ENCODE peak calls at places on chromosomes 6 and 20, in five cellular contexts. O, H, L, B and K are unnamed samples.

GRCh38 chr20:60070791-60071190 is 112.6 kb downstream of the CDH26 start:
- DNase-seq in O (no peak), H (no peak), L (no peak), B (no peak), K (no peak)

GRCh38 chr6:132763269-132763668 is 5.6 kb upstream of the VNN2 start:
- DNase-seq in O (peak; percentile 4), H (no peak), L (no peak), B (no peak), K (no peak)

GRCh38 chr20:59387891-59388290 is 87.5 kb downstream of the EDN3 start:
- DNase-seq in O (no peak), H (no peak), L (no peak), B (no peak), K (no peak)

GRCh38 chr6:641225-641985 is 15.5 kb downstream of the HUS1B start:
- DNase-seq in O (no peak), H (no peak), L (no peak), B (no peak), K (no peak)

GRCh38 chr6:119137194-119138072 is 59.0 kb upstream of the FAM184A start:
- DNase-seq in O (peak; percentile 60), H (no peak), L (no peak), B (peak; percentile 76), K (no peak)

GRCh38 chr6:38095054-38095453 is 275.5 kb downstream of the ZFAND3 start:
- DNase-seq in O (peak; percentile 38), H (no peak), L (peak; percentile 42), B (peak; percentile 55), K (no peak)

GRCh38 chr20:10982692-10983091 is 308.9 kb upstream of the JAG1 start:
- DNase-seq in O (peak; percentile 87), H (no peak), L (peak; percentile 68), B (peak; percentile 61), K (no peak)

GRCh38 chr6:148471624-148472494 is 129.2 kb downstream of the SASH1 start:
- DNase-seq in O (no peak), H (no peak), L (no peak), B (no peak), K (no peak)

GRCh38 chr6:135088818-135089809 is 34.5 kb upstream of the HBS1L start:
- DNase-seq in O (peak; percentile 76), H (no peak), L (peak; percentile 3), B (peak; percentile 85), K (no peak)

GRCh38 chr6:52642381-52642780 is 28.5 kb upstream of the TMEM14A start:
- DNase-seq in O (no peak), H (no peak), L (no peak), B (no peak), K (no peak)

GRCh38 chr6:152298055-152298647 is 339.0 kb downstream of the SYNE1 start:
- DNase-seq in O (no peak), H (no peak), L (no peak), B (no peak), K (no peak)

GRCh38 chr6:26401987-26402658 is at the start of gene BTN3A1:
- DNase-seq in O (peak; percentile 73), H (peak; percentile 87), L (peak; percentile 24), B (peak; percentile 70), K (peak; percentile 53)

GRCh38 chr20:52923123-52923543 is 49.0 kb upstream of the TSHZ2 start:
- DNase-seq in O (peak; percentile 95), H (no peak), L (no peak), B (peak; percentile 99), K (no peak)

GRCh38 chr6:131443514-131443913 is 129.5 kb upstream of the ARG1 start:
- DNase-seq in O (no peak), H (no peak), L (no peak), B (no peak), K (no peak)

GRCh38 chr6:127120109-127120786 is 1.8 kb downstream of the RSPO3 start:
- DNase-seq in O (no peak), H (peak; percentile 73), L (no peak), B (no peak), K (no peak)

GRCh38 chr20:62044671-62045070 is 21.0 kb downstream of the TAF4 start:
- DNase-seq in O (no peak), H (peak; percentile 41), L (no peak), B (no peak), K (no peak)

GRCh38 chr6:32816746-32817204 is at the start of gene HLA-DOB:
- DNase-seq in O (peak; percentile 27), H (no peak), L (no peak), B (peak; percentile 38), K (no peak)

GRCh38 chr20:54116550-54117235 is 46.3 kb upstream of the BCAS1 start:
- DNase-seq in O (no peak), H (no peak), L (no peak), B (no peak), K (no peak)

GRCh38 chr6:109028439-109028838 is 66.2 kb downstream of the SESN1 start:
- DNase-seq in O (no peak), H (no peak), L (no peak), B (no peak), K (no peak)

GRCh38 chr6:43923376-43924221 is 153.6 kb downstream of the VEGFA start:
- DNase-seq in O (peak; percentile 43), H (peak; percentile 45), L (no peak), B (peak; percentile 74), K (no peak)

GRCh38 chr6:144383336-144383735 is 98.2 kb downstream of the UTRN start:
- DNase-seq in O (no peak), H (no peak), L (no peak), B (no peak), K (no peak)

GRCh38 chr6:25112207-25112874 is 166.8 kb upstream of the CARMIL1 start:
- DNase-seq in O (no peak), H (no peak), L (no peak), B (no peak), K (no peak)

GRCh38 chr6:162580619-162581018 is 146.9 kb downstream of the PRKN start:
- DNase-seq in O (no peak), H (no peak), L (no peak), B (no peak), K (no peak)

GRCh38 chr20:25223179-25223661 is 24.7 kb upstream of the PYGB start:
- DNase-seq in O (peak; percentile 86), H (peak; percentile 92), L (peak; percentile 54), B (peak; percentile 74), K (no peak)

GRCh38 chr6:76481101-76481500 is 408.6 kb upstream of the IMPG1 start:
- DNase-seq in O (no peak), H (no peak), L (no peak), B (no peak), K (no peak)

GRCh38 chr6:5125152-5126006 is 40.2 kb downstream of the PPP1R3G start:
- DNase-seq in O (peak; percentile 65), H (no peak), L (no peak), B (peak; percentile 85), K (no peak)

GRCh38 chr6:141490982-141491381 is 641.7 kb upstream of the GJE1 start:
- DNase-seq in O (no peak), H (no peak), L (no peak), B (no peak), K (no peak)

GRCh38 chr6:129432738-129433137 is 277.2 kb downstream of the ARHGAP18 start:
- DNase-seq in O (peak; percentile 3), H (no peak), L (no peak), B (peak; percentile 18), K (no peak)

GRCh38 chr20:51480507-51481270 is 61.8 kb downstream of the NFATC2 start:
- DNase-seq in O (no peak), H (peak; percentile 42), L (no peak), B (no peak), K (no peak)

GRCh38 chr6:166553563-166554271 is 32.8 kb downstream of the RAMACL start:
- DNase-seq in O (peak; percentile 81), H (peak; percentile 74), L (peak; percentile 61), B (peak; percentile 98), K (no peak)
- TF ChIP-seq CTCF in O (no peak), H (no peak), L (no peak), B (no peak), K (no peak)

GRCh38 chr20:17971571-17972013 is 2.8 kb downstream of the MGME1 start:
- DNase-seq in O (peak; percentile 63), H (no peak), L (no peak), B (peak; percentile 35), K (no peak)

GRCh38 chr20:17967595-17968365 is 814 bp downstream of the SNX5 start:
- DNase-seq in O (peak; percentile 63), H (no peak), L (no peak), B (peak; percentile 57), K (peak; percentile 12)

GRCh38 chr20:17969884-17970409 is 1.1 kb downstream of the MGME1 start:
- DNase-seq in O (peak; percentile 53), H (peak; percentile 74), L (no peak), B (peak; percentile 76), K (no peak)

GRCh38 chr20:17968366-17969275 is at the start of the genes MGME1 and SNX5:
- DNase-seq in O (peak; percentile 100), H (peak; percentile 100), L (peak; percentile 98), B (peak; percentile 99), K (peak; percentile 99)

GRCh38 chr20:17969276-17969883 is 562 bp downstream of the MGME1 start:
- DNase-seq in O (peak; percentile 50), H (no peak), L (no peak), B (no peak), K (no peak)
- TF ChIP-seq CTCF in O (no peak), H (no peak), L (no peak), B (no peak), K (no peak)

GRCh38 chr20:34012735-34013134 is 19.0 kb downstream of the RALY start:
- DNase-seq in O (no peak), H (no peak), L (no peak), B (no peak), K (no peak)
- TF ChIP-seq CTCF in O (no peak), H (no peak), L (no peak), B (no peak), K (no peak)

GRCh38 chr20:20843982-20844381 is 131.5 kb upstream of the RALGAPA2 start:
- DNase-seq in O (no peak), H (no peak), L (no peak), B (no peak), K (no peak)
- TF ChIP-seq CTCF in O (no peak), H (no peak), L (no peak), B (no peak), K (no peak)

GRCh38 chr6:7193122-7193521 is 85.4 kb downstream of the RREB1 start:
- DNase-seq in O (no peak), H (no peak), L (no peak), B (no peak), K (no peak)
- TF ChIP-seq CTCF in O (no peak), H (no peak), L (no peak), B (no peak), K (no peak)